ENCODE peak calls at places on chromosomes 12 and 14, in nine cellular contexts. Q, M, N, Y, S, W, V, D and L are unnamed samples.

GRCh38 chr14:90871605-90872233 is 55.5 kb upstream of the TTC7B start:
- DNase-seq in Q (peak; percentile 36), D (no peak), N (peak; percentile 70), W (no peak), V (no peak), Y (no peak), M (peak; percentile 13), S (peak; percentile 55), L (no peak)

GRCh38 chr14:67514650-67515385 is 18.3 kb upstream of the PLEKHH1 start:
- DNase-seq in M (no peak), W (peak; percentile 28), Y (peak; percentile 15), D (no peak), V (peak; percentile 20), Q (no peak), N (peak; percentile 54), S (no peak), L (no peak)

GRCh38 chr12:6326316-6326959 is 15.4 kb downstream of the TNFRSF1A start:
- DNase-seq in V (no peak), D (peak; percentile 34), W (peak; percentile 51), N (peak; percentile 47), S (no peak), Q (no peak), Y (peak; percentile 36), M (no peak), L (no peak)

GRCh38 chr14:70086685-70087379 is 101.9 kb downstream of the SLC8A3 start:
- DNase-seq in M (no peak), W (peak; percentile 28), N (peak; percentile 40), V (no peak), S (peak; percentile 54), D (peak; percentile 18), Q (no peak), Y (peak; percentile 67), L (no peak)

GRCh38 chr12:128387811-128388422 is 120.9 kb downstream of the TMEM132C start:
- DNase-seq in S (no peak), W (no peak), N (no peak), Y (no peak), D (no peak), M (no peak), V (no peak), Q (no peak), L (no peak)

GRCh38 chr14:69532561-69533335 is 41.9 kb downstream of the CCDC177 start:
- DNase-seq in S (no peak), Y (no peak), N (no peak), M (no peak), D (no peak), W (no peak), V (no peak), Q (no peak), L (no peak)

GRCh38 chr12:96210376-96211055 is 16.3 kb downstream of the ELK3 start:
- DNase-seq in Y (peak; percentile 75), S (no peak), D (no peak), Q (no peak), V (peak; percentile 44), M (no peak), N (no peak), W (no peak), L (no peak)

GRCh38 chr14:55074662-55075061 is 23.2 kb downstream of the MAPK1IP1L start:
- DNase-seq in Y (no peak), M (no peak), D (no peak), Q (no peak), S (no peak), V (no peak), W (no peak), N (no peak), L (no peak)

GRCh38 chr14:101380940-101381339 is 180.4 kb upstream of the DIO3 start:
- DNase-seq in W (no peak), V (no peak), M (no peak), D (no peak), Y (no peak), S (no peak), N (no peak), Q (no peak), L (no peak)

GRCh38 chr12:7269273-7269672 is 34.6 kb upstream of the ACSM4 start:
- DNase-seq in V (no peak), N (peak; percentile 41), Y (no peak), D (no peak), W (no peak), Q (no peak), M (no peak), S (no peak), L (no peak)